ENCODE peak calls at places on chromosomes 4 and X, in ten cellular contexts. C is endothelial cell of umbilical vein, S is dorsolateral prefrontal cortex, T is upper lobe of left lung, M is aorta, B is esophagus squamous epithelium, R is upper lobe of right lung, H is pancreas, Z is K562, E is brain microvascular endothelial cell. O is an unnamed sample. For H3K27me3, the result is how much of the 10 kb centered on the place peaks cover.

GRCh38 chr4:14916554-14917304 is 85.6 kb upstream of the CPEB2 start:
- DNase-seq in S (no peak), E (peak), C (no peak), T (no peak), H (no peak), M (no peak), R (no peak), B (no peak), Z (no peak), O (no peak)

GRCh38 chr4:38166768-38167167 is 206.6 kb downstream of the PTTG2 start:
- DNase-seq in B (no peak), S (no peak), Z (no peak), M (no peak), R (no peak), E (no peak), H (no peak), T (no peak), C (no peak), O (no peak)

GRCh38 chr4:183860110-183860509 is 45.0 kb upstream of the STOX2 start:
- DNase-seq in B (no peak), C (no peak), E (no peak), R (no peak), S (no peak), H (no peak), Z (no peak), T (no peak), M (no peak), O (no peak)

GRCh38 chrX:149493567-149494562 is 11.2 kb downstream of the IDS start:
- DNase-seq in B (no peak), T (no peak), E (no peak), H (no peak), M (no peak), R (no peak), C (no peak), Z (peak), S (no peak), O (no peak)

GRCh38 chrX:4682637-4683036 is 969.2 kb upstream of the PRKX start:
- DNase-seq in H (no peak), T (no peak), R (no peak), B (no peak), C (no peak), M (no peak), Z (no peak), S (no peak), E (no peak), O (no peak)

GRCh38 chr4:75727073-75727472 is 2.7 kb downstream of the USO1 start:
- DNase-seq in R (no peak), T (no peak), S (no peak), M (no peak), Z (no peak), E (no peak), B (no peak), C (no peak), H (no peak), O (no peak)

GRCh38 chr4:176090115-176090514 is 24.5 kb downstream of the WDR17 start:
- DNase-seq in Z (no peak), S (no peak), T (no peak), H (no peak), M (peak), R (no peak), E (no peak), C (no peak), B (no peak), O (no peak)

GRCh38 chr4:157779084-157779483 is 393.7 kb downstream of the GASK1B start:
- DNase-seq in S (no peak), E (no peak), T (no peak), H (no peak), R (no peak), M (no peak), Z (no peak), B (no peak), C (no peak), O (no peak)

GRCh38 chr4:189090174-189090814 is 850.4 kb upstream of the FRG1 start:
- DNase-seq in E (peak), B (no peak), Z (no peak), S (no peak), T (no peak), H (no peak), M (no peak), R (no peak), C (no peak), O (no peak)

GRCh38 chr4:476501-476900 is 22.5 kb downstream of the ZNF721 start:
- DNase-seq in Z (no peak), M (no peak), B (no peak), T (no peak), S (no peak), H (no peak), R (no peak), C (no peak), E (peak), O (no peak)

GRCh38 chr4:154491341-154491679 is 289 bp downstream of the DCHS2 start:
- DNase-seq in T (no peak), E (no peak), Z (no peak), S (peak), B (no peak), R (no peak), M (peak), C (no peak), H (no peak), O (no peak)

GRCh38 chrX:42944381-42944998 is 166.5 kb upstream of the PPP1R2C start:
- DNase-seq in H (no peak), C (no peak), R (no peak), Z (no peak), T (no peak), B (no peak), M (no peak), S (no peak), E (no peak), O (peak)

GRCh38 chr4:102430511-102430910 is 70.6 kb upstream of the NFKB1 start:
- DNase-seq in H (no peak), C (peak), B (no peak), T (no peak), S (no peak), M (no peak), Z (peak), E (no peak), R (no peak), O (no peak)

GRCh38 chr4:71595576-71596108 is 188.2 kb downstream of the GC start:
- DNase-seq in T (no peak), C (no peak), Z (no peak), B (no peak), E (no peak), H (no peak), S (no peak), M (no peak), R (no peak), O (no peak)

GRCh38 chr4:40722576-40723161 is 27.1 kb upstream of the NSUN7 start:
- DNase-seq in E (no peak), C (peak), B (peak), M (peak), Z (no peak), S (no peak), R (no peak), T (peak), H (peak), O (no peak)

GRCh38 chrX:1392376-1393130 is 640 bp upstream of the SLC25A6 start:
- DNase-seq in R (peak), E (peak), H (peak), T (peak), B (no peak), Z (peak), S (peak), C (no peak), M (peak), O (no peak)

GRCh38 chr4:120865985-120866384 is 56.5 kb downstream of the PRDM5 start:
- DNase-seq in C (no peak), Z (no peak), B (no peak), S (no peak), H (no peak), M (no peak), R (no peak), T (no peak), E (no peak), O (no peak)

GRCh38 chrX:110450050-110450449 is 91.4 kb downstream of the RTL9 start:
- DNase-seq in B (no peak), H (peak), C (peak), T (peak), S (peak), R (peak), E (peak), M (peak), Z (peak), O (peak)

GRCh38 chr4:1321486-1321885 is 25.5 kb upstream of the UVSSA start:
- DNase-seq in T (no peak), Z (no peak), M (no peak), B (no peak), E (no peak), C (no peak), H (no peak), S (no peak), R (no peak), O (no peak)

GRCh38 chrX:317424-318067 is 1.1 kb downstream of the GTPBP6 start:
- DNase-seq in T (no peak), Z (peak), S (no peak), R (no peak), H (no peak), C (no peak), M (no peak), E (no peak), B (no peak), O (no peak)

GRCh38 chr4:89099034-89099433 is 12.3 kb upstream of the TIGD2 start:
- DNase-seq in M (no peak), B (no peak), R (no peak), S (no peak), Z (no peak), H (no peak), T (no peak), C (no peak), E (no peak), O (no peak)

GRCh38 chrX:45571453-45571852 is 370.8 kb upstream of the DIPK2B start:
- DNase-seq in M (no peak), C (no peak), S (no peak), E (no peak), R (no peak), H (no peak), T (no peak), Z (no peak), B (no peak), O (no peak)

GRCh38 chrX:13101439-13102139 is 57.2 kb upstream of the FAM9C start:
- DNase-seq in M (peak), S (no peak), C (peak), E (peak), B (no peak), Z (peak), H (peak), T (peak), R (peak), O (peak)

GRCh38 chr4:163941221-163941865 is 446.9 kb downstream of the TMA16 start:
- DNase-seq in R (no peak), C (no peak), Z (no peak), E (no peak), S (no peak), H (no peak), M (no peak), B (no peak), T (no peak), O (no peak)

GRCh38 chrX:111322231-111322855 is 52.1 kb upstream of the CAPN6 start:
- DNase-seq in T (no peak), R (no peak), E (no peak), H (no peak), C (no peak), S (no peak), M (no peak), Z (no peak), B (no peak), O (peak)

GRCh38 chr4:14404730-14405129 is 597.6 kb upstream of the CPEB2 start:
- DNase-seq in C (no peak), S (no peak), R (no peak), E (no peak), B (no peak), M (no peak), Z (no peak), H (no peak), T (no peak), O (no peak)

GRCh38 chrX:75131973-75132627 is 24.0 kb downstream of the ABCB7 start:
- DNase-seq in E (no peak), C (no peak), S (no peak), M (no peak), B (no peak), Z (no peak), H (no peak), T (no peak), R (no peak), O (no peak)

GRCh38 chrX:97704881-97705280 is 821.2 kb downstream of the RPA4 start:
- DNase-seq in M (no peak), E (no peak), S (no peak), R (no peak), T (no peak), B (no peak), H (no peak), Z (no peak), C (no peak), O (no peak)

GRCh38 chr4:26067035-26067434 is 153.0 kb downstream of the SMIM20 start:
- DNase-seq in B (no peak), Z (no peak), C (no peak), S (no peak), M (no peak), T (no peak), E (no peak), R (no peak), H (no peak), O (no peak)

GRCh38 chr4:122378711-122379110 is at the start of gene ADAD1:
- DNase-seq in R (no peak), T (no peak), Z (no peak), B (no peak), M (no peak), C (no peak), E (no peak), S (no peak), H (no peak), O (no peak)

GRCh38 chr4:150242820-150243458 is 164.7 kb downstream of the DCLK2 start:
- DNase-seq in S (no peak), B (no peak), E (peak), H (no peak), Z (peak), C (peak), R (no peak), T (no peak), M (no peak), O (no peak)

GRCh38 chrX:69010339-69010738 is 154.9 kb downstream of the PJA1 start:
- DNase-seq in Z (no peak), M (no peak), T (no peak), C (no peak), E (no peak), R (no peak), H (no peak), B (no peak), S (no peak), O (no peak)

GRCh38 chrX:142938793-142939192 is 86.9 kb upstream of the SPANXN4 start:
- DNase-seq in E (no peak), S (no peak), T (no peak), R (no peak), B (no peak), M (no peak), Z (no peak), C (no peak), H (no peak), O (no peak)

GRCh38 chr4:10457255-10457801 is at the start of gene ZNF518B:
- DNase-seq in H (peak), E (peak), T (peak), B (no peak), Z (peak), R (peak), M (peak), C (peak), S (peak), O (peak)
- H3K27me3 ChIP-seq in H (under half), E (under half), T (under half), B (under half), Z (under half), R (under half), M (under half), C (under half), S (under half), O (under half)

DNA sequence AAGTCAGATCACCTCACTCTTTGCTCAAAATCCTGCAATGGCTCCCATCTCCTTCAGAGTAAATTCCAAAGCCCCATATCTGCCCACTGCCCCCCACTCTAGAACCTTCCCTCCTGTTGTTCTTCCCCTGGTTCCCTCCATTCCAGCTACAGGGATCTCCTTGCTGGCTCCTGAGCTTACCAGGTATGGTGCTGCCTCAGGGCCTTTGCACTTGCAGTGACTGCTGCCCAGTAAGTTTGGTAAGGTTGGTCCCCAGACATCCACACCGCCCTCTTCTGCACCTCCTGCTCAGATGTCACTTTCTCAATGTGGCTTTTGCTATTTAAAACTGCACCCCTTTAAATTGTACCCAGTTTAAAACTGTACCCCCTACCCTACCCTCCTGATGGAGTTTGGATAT is 7.8 kb upstream of the MAN2B2 start:
- DNase-seq in R (no peak), M (no peak), Z (no peak), T (no peak), B (no peak), C (no peak), H (no peak), S (no peak), E (no peak), O (no peak)
- H3K27me3 ChIP-seq in R (under half), M (under half), Z (half or more), T (under half), B (under half), C (under half), H (under half), S (under half), E (under half), O (under half)

DNA sequence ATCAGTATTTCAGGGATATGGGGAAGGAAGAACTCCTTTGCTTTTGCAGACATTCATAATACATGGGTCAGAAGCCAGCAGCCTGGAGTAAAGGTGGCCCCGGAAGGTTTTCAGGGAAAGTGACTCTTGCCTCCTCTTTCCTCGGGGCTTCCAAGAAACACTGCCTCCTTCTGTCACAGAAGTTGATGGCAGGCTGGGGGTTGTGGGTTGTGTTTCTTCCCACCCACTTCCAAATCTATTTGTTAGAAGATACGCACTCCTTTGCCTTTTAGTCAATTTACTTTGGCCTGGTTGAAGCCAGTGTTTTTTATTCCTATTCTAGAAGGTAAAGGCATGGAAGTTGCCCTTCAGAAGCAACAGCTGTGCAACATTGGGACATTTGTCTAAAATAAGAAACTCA is 19.7 kb downstream of the KIT start:
- DNase-seq in R (no peak), C (no peak), M (no peak), B (no peak), Z (peak), H (no peak), S (no peak), T (no peak), E (no peak), O (no peak)
- H3K27me3 ChIP-seq in R (under half), C (under half), M (under half), B (under half), Z (under half), H (under half), S (under half), T (under half), E (under half), O (under half)

GRCh38 chrX:136819026-136819425 is 38.3 kb upstream of the ARHGEF6 start:
- DNase-seq in T (no peak), B (no peak), R (no peak), Z (no peak), S (no peak), E (no peak), H (no peak), M (no peak), C (no peak), O (no peak)
- H3K27me3 ChIP-seq in T (under half), B (under half), R (under half), Z (under half), S (under half), E (under half), H (under half), M (under half), C (under half), O (under half)

GRCh38 chr4:80192937-80193336 is 4.4 kb upstream of the PRDM8 start:
- DNase-seq in H (no peak), Z (no peak), C (no peak), R (no peak), T (no peak), E (no peak), S (no peak), B (no peak), M (no peak), O (no peak)

GRCh38 chr4:80189956-80190671 is 7.2 kb upstream of the PRDM8 start:
- DNase-seq in E (no peak), S (no peak), T (no peak), M (no peak), H (no peak), R (no peak), C (no peak), Z (no peak), B (no peak), O (no peak)

GRCh38 chr4:80189581-80189955 is 7.7 kb upstream of the PRDM8 start:
- DNase-seq in C (no peak), Z (no peak), B (no peak), M (no peak), R (no peak), T (no peak), S (no peak), H (no peak), E (no peak), O (no peak)

GRCh38 chr4:80195441-80196139 is 1.7 kb upstream of the PRDM8 start:
- DNase-seq in T (no peak), M (no peak), H (no peak), C (no peak), E (no peak), Z (no peak), R (no peak), B (no peak), S (no peak), O (no peak)

DNA sequence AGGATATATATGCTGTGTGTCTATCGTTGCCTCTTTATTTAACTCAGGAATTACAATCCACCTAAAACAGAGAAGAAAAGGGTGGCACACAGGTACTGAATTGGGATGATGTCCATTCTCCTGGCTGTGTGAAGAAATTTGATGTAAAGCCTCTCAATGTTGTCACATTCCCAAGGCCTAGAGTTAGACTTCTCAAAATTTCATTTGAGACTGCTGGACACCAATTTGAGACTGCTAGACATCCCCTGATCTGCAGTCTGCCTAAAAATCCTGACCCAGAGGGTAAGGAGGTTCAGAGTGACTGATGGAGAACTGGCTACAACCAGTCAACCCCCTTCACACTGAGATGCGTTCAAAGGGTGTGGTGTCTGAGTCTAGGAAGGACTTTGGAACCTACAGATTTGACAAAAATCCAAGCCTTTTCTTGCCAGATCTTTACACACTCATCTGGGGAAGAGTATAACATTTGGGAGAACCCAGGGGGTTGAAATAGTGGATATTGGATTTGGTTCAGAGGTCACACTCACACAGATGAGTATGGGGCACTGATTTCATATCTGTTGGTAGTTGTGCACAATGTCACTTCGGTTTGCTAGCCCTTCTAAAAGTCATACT is 4.9 kb upstream of the PRDM8 start:
- DNase-seq in B (no peak), Z (no peak), T (no peak), M (no peak), S (no peak), H (no peak), E (no peak), C (no peak), R (no peak), O (no peak)
- H3K27me3 ChIP-seq in B (under half), Z (under half), T (under half), M (under half), S (half or more), H (under half), E (under half), C (half or more), R (half or more), O (under half)

DNA sequence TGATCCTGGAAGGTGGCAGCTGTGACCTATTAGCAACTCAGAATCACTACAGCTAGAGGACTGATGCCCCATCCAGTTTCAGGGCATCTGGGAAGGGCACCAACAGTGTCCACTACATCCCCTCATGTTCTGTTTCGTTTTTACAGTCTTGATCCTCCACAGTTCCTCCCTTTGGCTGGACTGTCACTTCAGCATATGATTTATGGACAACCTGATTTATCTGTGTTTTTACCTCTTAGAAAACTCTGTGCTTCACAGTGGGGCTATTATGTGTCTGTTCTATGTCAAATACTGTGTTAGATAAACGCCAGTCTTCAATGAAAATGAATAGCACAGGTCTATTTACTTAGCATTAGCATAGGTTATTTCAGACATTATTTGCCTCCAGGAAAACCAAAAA is 63.1 kb upstream of the GRPR start:
- DNase-seq in B (no peak), C (no peak), Z (no peak), H (no peak), R (no peak), M (no peak), T (no peak), S (no peak), E (no peak), O (no peak)
- H3K27me3 ChIP-seq in B (under half), C (under half), Z (under half), H (under half), R (under half), M (under half), T (under half), S (under half), E (under half), O (under half)

O was measured in CD4-positive, alpha-beta memory T cell.